ENCODE peak calls at places on chromosomes 4 and X, in seven cellular contexts. T is islet precursor cell, B is endothelial cell, C is keratinocyte, N is GDM1, V is EH, R is iPS-NIHi11. P is an unnamed sample.

GRCh38 chr4:105808459-105809041 is 86.7 kb upstream of the NPNT start:
- DNase-seq in T (peak), B (no peak), C (no peak), N (no peak), V (peak), R (no peak), P (no peak)

GRCh38 chr4:113809313-113809712 is 47.8 kb upstream of the CAMK2D start:
- DNase-seq in T (no peak), B (no peak), C (no peak), N (no peak), V (peak), R (peak), P (peak)

GRCh38 chrX:123859828-123860505 is at the start of gene XIAP:
- DNase-seq in T (peak), B (peak), C (peak), N (peak), V (peak), R (peak), P (peak)

GRCh38 chr4:142475663-142476062 is 370.4 kb downstream of the INPP4B start:
- DNase-seq in T (no peak), B (no peak), C (no peak), N (no peak), V (peak), R (no peak), P (no peak)

GRCh38 chr4:13865871-13866669 is 238.5 kb upstream of the BOD1L1 start:
- DNase-seq in T (peak), B (no peak), C (no peak), N (no peak), V (peak), R (no peak), P (no peak)

GRCh38 chr4:83387922-83388676 is 53.5 kb upstream of the HPSE start:
- DNase-seq in T (no peak), B (no peak), C (no peak), N (no peak), V (peak), R (no peak), P (no peak)

GRCh38 chr4:71709961-71710360 is 73.9 kb downstream of the GC start:
- DNase-seq in T (no peak), B (no peak), C (no peak), N (no peak), V (peak), R (peak), P (no peak)

GRCh38 chr4:136713140-136713539 is 819.2 kb downstream of the PCDH18 start:
- DNase-seq in T (no peak), B (peak), C (no peak), N (no peak), V (peak), R (no peak), P (peak)

GRCh38 chrX:25124391-25124790 is 108.6 kb upstream of the ARX start:
- DNase-seq in T (no peak), B (no peak), C (no peak), N (no peak), V (no peak), R (no peak), P (no peak)

GRCh38 chrX:143017272-143017671 is 8.5 kb upstream of the SPANXN4 start:
- DNase-seq in T (no peak), B (no peak), C (no peak), N (no peak), V (no peak), R (no peak), P (no peak)

GRCh38 chr4:85772470-85772869 is 297.5 kb downstream of the ARHGAP24 start:
- DNase-seq in T (no peak), B (no peak), C (no peak), N (no peak), V (peak), R (no peak), P (no peak)

GRCh38 chr4:20137176-20137575 is 114.5 kb upstream of the SLIT2 start:
- DNase-seq in T (no peak), B (no peak), C (no peak), N (no peak), V (peak), R (no peak), P (no peak)

GRCh38 chrX:13495232-13495631 is 74.2 kb upstream of the EGFL6 start:
- DNase-seq in T (no peak), B (no peak), C (no peak), N (no peak), V (no peak), R (no peak), P (no peak)

GRCh38 chrX:122913764-122914163 is 270.3 kb upstream of the GRIA3 start:
- DNase-seq in T (no peak), B (no peak), C (no peak), N (no peak), V (no peak), R (no peak), P (no peak)

GRCh38 chr4:166165829-166166420 is 292.9 kb downstream of the TLL1 start:
- DNase-seq in T (no peak), B (peak), C (no peak), N (peak), V (peak), R (peak), P (peak)

GRCh38 chr4:99414401-99414800 is 20.7 kb downstream of the ADH7 start:
- DNase-seq in T (no peak), B (no peak), C (no peak), N (no peak), V (no peak), R (no peak), P (no peak)

GRCh38 chr4:158681630-158682029 is 9.5 kb downstream of the ETFDH start:
- DNase-seq in T (no peak), B (no peak), C (no peak), N (no peak), V (no peak), R (no peak), P (no peak)

GRCh38 chr4:137452799-137453198 is 79.5 kb downstream of the PCDH18 start:
- DNase-seq in T (no peak), B (no peak), C (no peak), N (no peak), V (no peak), R (no peak), P (no peak)

GRCh38 chrX:106484233-106484632 is 127.5 kb upstream of the RADX start:
- DNase-seq in T (no peak), B (no peak), C (no peak), N (no peak), V (no peak), R (no peak), P (no peak)

GRCh38 chrX:136850441-136851175 is 29.9 kb downstream of the RBMX start:
- DNase-seq in T (no peak), B (no peak), C (no peak), N (no peak), V (no peak), R (no peak), P (no peak)

GRCh38 chrX:39397561-39398200 is 596.4 kb downstream of the MID1IP1 start:
- DNase-seq in T (no peak), B (no peak), C (no peak), N (no peak), V (no peak), R (no peak), P (no peak)

GRCh38 chr4:6534618-6535328 is 40.2 kb upstream of the MAN2B2 start:
- DNase-seq in T (no peak), B (no peak), C (no peak), N (no peak), V (no peak), R (no peak), P (no peak)

GRCh38 chr4:47536956-47537355 is 51.9 kb downstream of the ATP10D start:
- DNase-seq in T (no peak), B (no peak), C (no peak), N (no peak), V (peak), R (no peak), P (no peak)

GRCh38 chrX:132716006-132716405 is 227.2 kb upstream of the MBNL3 start:
- DNase-seq in T (no peak), B (no peak), C (no peak), N (no peak), V (no peak), R (no peak), P (peak)

GRCh38 chr4:136803430-136803829 is 728.9 kb downstream of the PCDH18 start:
- DNase-seq in T (no peak), B (no peak), C (no peak), N (no peak), V (no peak), R (peak), P (no peak)

GRCh38 chr4:25002679-25003078 is 28.1 kb downstream of the LGI2 start:
- DNase-seq in T (no peak), B (no peak), C (no peak), N (no peak), V (no peak), R (no peak), P (no peak)

GRCh38 chr4:140777401-140777800 is 21.2 kb upstream of the TBC1D9 start:
- DNase-seq in T (no peak), B (no peak), C (no peak), N (no peak), V (no peak), R (no peak), P (no peak)

GRCh38 chr4:152352645-152353116 is 183.2 kb downstream of the FBXW7 start:
- DNase-seq in T (peak), B (peak), C (peak), N (peak), V (peak), R (peak), P (peak)

GRCh38 chr4:165967486-165967885 is 94.4 kb downstream of the TLL1 start:
- DNase-seq in T (no peak), B (no peak), C (peak), N (no peak), V (peak), R (no peak), P (no peak)

GRCh38 chr4:155304375-155304774 is 72.4 kb downstream of the MAP9 start:
- DNase-seq in T (no peak), B (no peak), C (no peak), N (no peak), V (no peak), R (no peak), P (no peak)

P was measured in putamen.